ENCODE peak calls at places on chromosome 5, in ten cellular contexts. O is HT1080; A is choroid plexus epithelial cell; I is Right ventricle myocardium superior; T is pulmonary artery endothelial cell; J is A172; B is effector memory CD8-positive, alpha-beta T cell; L is astrocyte of the spinal cord; M is activated CD4-positive, alpha-beta T cell treated with anti-CD3 and anti-CD28 coated beads, Interleukin-2, amount 50 U/mL, for 48 hours; Y is fibroblast of the conjunctiva. N is an unnamed sample.

GRCh38 chr5:158759276-158759675 is 340.4 kb downstream of the EBF1 start:
- DNase-seq in J (no peak), O (no peak), A (peak; percentile 70), Y (no peak), B (no peak), T (no peak), L (peak; percentile 7), I (no peak), M (no peak), N (no peak)

GRCh38 chr5:79021753-79022152 is 36.6 kb upstream of the ARSB start:
- DNase-seq in J (no peak), A (no peak), Y (no peak), O (no peak), I (no peak), T (no peak), M (no peak), B (no peak), L (no peak), N (no peak)

GRCh38 chr5:109454726-109455505 is 45.1 kb upstream of the PJA2 start:
- DNase-seq in T (peak; percentile 26), M (no peak), B (no peak), O (peak; percentile 45), I (no peak), Y (no peak), L (peak; percentile 57), A (peak; percentile 79), J (peak; percentile 27), N (peak; percentile 79)

GRCh38 chr5:128234928-128235641 is 151.5 kb downstream of the SLC12A2 start:
- DNase-seq in T (no peak), Y (no peak), J (no peak), L (no peak), O (no peak), A (peak; percentile 7), M (no peak), I (no peak), B (no peak), N (no peak)

GRCh38 chr5:78679905-78680304 is 31.3 kb upstream of the LHFPL2 start:
- DNase-seq in T (no peak), A (no peak), M (no peak), L (no peak), O (no peak), J (no peak), I (no peak), Y (no peak), B (no peak), N (no peak)

GRCh38 chr5:117833666-117834065 is 1154.7 kb downstream of the DTWD2 start:
- DNase-seq in A (no peak), O (no peak), T (no peak), Y (no peak), J (no peak), I (no peak), M (no peak), B (no peak), L (no peak), N (no peak)

GRCh38 chr5:149581931-149582768 is 852 bp downstream of the ARHGEF37 start:
- DNase-seq in T (peak; percentile 41), I (no peak), A (peak; percentile 65), O (no peak), B (no peak), J (peak; percentile 17), M (no peak), Y (no peak), L (peak; percentile 62), N (peak; percentile 57)

GRCh38 chr5:129771058-129771838 is 23.4 kb downstream of the MINAR2 start:
- DNase-seq in B (peak; percentile 7), O (peak; percentile 39), I (no peak), A (peak; percentile 77), M (peak; percentile 55), Y (peak; percentile 37), L (peak; percentile 57), J (peak; percentile 55), T (no peak), N (peak; percentile 60)

GRCh38 chr5:124513216-124513615 is 233.2 kb downstream of the ZNF608 start:
- DNase-seq in J (no peak), L (no peak), I (no peak), B (no peak), M (no peak), Y (no peak), O (no peak), T (no peak), A (peak; percentile 37), N (peak; percentile 35)

GRCh38 chr5:78640622-78641021 is 8.0 kb downstream of the LHFPL2 start:
- DNase-seq in Y (no peak), J (peak; percentile 39), M (no peak), L (peak; percentile 22), T (no peak), O (peak; percentile 38), I (no peak), A (no peak), B (no peak), N (no peak)

GRCh38 chr5:173294673-173295320 is 33.4 kb downstream of the STC2 start:
- DNase-seq in T (no peak), O (no peak), I (no peak), J (no peak), M (no peak), Y (no peak), A (no peak), B (no peak), L (no peak), N (no peak)